ENCODE peak calls at places on chromosomes 2 and 18, in four cellular contexts. A is H1, K is K562, V is HepG2. Y is an unnamed sample.

GRCh38 chr2:55827855-55828254 is 95.7 kb downstream of the EFEMP1 start:
- DNase-seq in A (no peak), K (no peak), V (no peak), Y (no peak)

GRCh38 chr2:39246382-39246980 is 2.7 kb upstream of the CDKL4 start:
- DNase-seq in A (no peak), K (no peak), V (no peak), Y (no peak)

GRCh38 chr18:56210466-56210865 is 427.9 kb downstream of the TXNL1 start:
- DNase-seq in A (no peak), K (no peak), V (no peak), Y (no peak)

GRCh38 chr18:2954869-2955645 is 57.9 kb downstream of the LPIN2 start:
- DNase-seq in A (no peak), K (no peak), V (no peak), Y (no peak)

GRCh38 chr2:237315170-237315880 is 98.6 kb downstream of the COL6A3 start:
- DNase-seq in A (no peak), K (no peak), V (peak), Y (no peak)

GRCh38 chr2:72144746-72145657 is 2.7 kb downstream of the CYP26B1 start:
- DNase-seq in A (peak), K (no peak), V (peak), Y (peak)

GRCh38 chr2:37226863-37227262 is 4.5 kb downstream of the CEBPZ start:
- DNase-seq in A (no peak), K (no peak), V (no peak), Y (no peak)

GRCh38 chr2:18267501-18267900 is 293.0 kb downstream of the RDH14 start:
- DNase-seq in A (no peak), K (no peak), V (no peak), Y (no peak)

GRCh38 chr2:231127936-231128335 is 3.1 kb upstream of the HTR2B start:
- DNase-seq in A (no peak), K (no peak), V (no peak), Y (no peak)

GRCh38 chr2:45180033-45180746 is 170.9 kb upstream of the SIX2 start:
- DNase-seq in A (no peak), K (no peak), V (no peak), Y (no peak)
- H3K4me2 ChIP-seq in A (no peak), K (no peak), V (no peak), Y (no peak)

GRCh38 chr2:46615555-46616487 is 136.5 kb downstream of the TMEM247 start:
- DNase-seq in A (no peak), K (peak), V (peak), Y (peak)
- TF ChIP-seq RNF2 in A (no peak), K (no peak), V (no peak), Y (no peak)

DNA sequence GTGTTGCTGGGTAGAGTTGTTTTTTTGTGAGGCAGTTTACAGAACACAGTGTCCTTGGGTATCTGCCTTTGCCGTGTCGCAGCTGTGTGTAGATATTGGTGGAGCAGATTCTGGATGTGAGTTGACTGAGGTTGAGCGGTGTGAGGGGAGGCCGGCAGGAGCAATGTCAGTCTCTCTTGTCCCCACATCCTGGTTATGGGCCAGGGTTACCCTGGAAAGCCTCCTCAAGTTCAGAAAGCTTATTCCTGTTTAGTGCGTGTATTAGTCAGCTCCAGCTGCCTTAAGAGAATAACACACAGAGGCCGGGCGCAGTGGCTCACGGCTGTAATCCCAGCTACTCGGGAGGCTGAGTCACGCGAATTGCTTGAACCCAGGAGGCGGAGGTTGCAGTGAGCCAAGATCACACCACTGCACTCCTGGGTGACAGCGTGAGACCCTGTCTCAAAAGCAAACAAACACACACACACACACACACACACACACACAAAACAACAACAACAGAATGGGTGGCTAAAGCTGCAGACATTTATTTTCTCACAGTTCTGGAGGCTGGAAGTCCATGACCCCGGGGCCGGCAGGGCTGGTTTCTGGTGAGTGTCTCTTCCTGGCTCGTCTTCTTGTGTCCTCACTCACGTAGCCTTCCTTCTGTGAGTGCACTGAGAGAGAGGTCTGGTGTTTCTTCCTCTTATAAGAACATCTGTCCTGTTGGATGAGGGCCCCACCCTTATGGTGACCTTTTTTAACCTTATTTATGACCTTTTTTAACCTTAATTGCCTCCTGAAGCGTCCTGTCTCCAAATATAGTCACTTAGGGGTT is 5.1 kb downstream of the NCK2 start:
- DNase-seq in A (no peak), K (no peak), V (no peak), Y (no peak)
- H3K4me2 ChIP-seq in A (no peak), K (no peak), V (no peak), Y (no peak)

GRCh38 chr2:84701880-84702279 is 179.0 kb downstream of the TRABD2A start:
- DNase-seq in A (no peak), K (no peak), V (no peak), Y (no peak)
- TF ChIP-seq RNF2 in A (no peak), K (no peak), V (no peak), Y (no peak)

DNA sequence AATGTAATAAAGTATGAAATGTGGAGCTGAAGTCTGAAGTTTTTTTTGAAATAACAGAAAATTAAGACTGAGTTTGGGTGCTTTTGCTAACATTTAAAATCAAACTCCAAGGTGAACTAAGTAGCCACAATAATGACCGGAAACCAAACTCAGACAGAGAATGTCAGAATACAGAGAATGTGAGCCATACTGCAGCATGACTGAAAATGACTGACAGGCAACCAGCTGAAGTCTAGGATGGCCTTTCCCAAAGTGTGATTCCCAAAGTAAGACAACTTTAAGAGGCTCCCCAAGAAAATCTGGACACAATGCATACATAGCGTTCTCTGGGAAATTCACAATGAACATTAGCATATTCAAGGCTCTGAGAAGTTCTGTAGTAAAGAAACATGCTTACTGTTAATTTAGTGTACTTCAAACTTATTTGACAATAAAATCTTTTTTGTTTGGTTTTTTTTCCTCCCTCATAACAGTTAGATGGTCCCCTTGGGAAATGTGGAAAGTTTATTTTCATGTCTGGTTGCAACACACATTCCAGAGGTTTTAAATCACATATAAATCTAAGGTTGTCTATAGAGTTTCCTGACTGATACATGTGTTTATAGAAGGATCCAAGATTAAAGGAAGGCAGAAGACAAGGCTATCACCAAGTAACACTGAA is 28.6 kb downstream of the PLA2R1 start:
- DNase-seq in A (no peak), K (no peak), V (no peak), Y (no peak)
- H3K4me2 ChIP-seq in A (no peak), K (no peak), V (no peak), Y (peak)

GRCh38 chr2:95234806-95235205 is 27.5 kb downstream of the ZNF892 start:
- DNase-seq in A (no peak), K (no peak), V (no peak), Y (no peak)

GRCh38 chr2:95234286-95234785 is 27.0 kb downstream of the ZNF892 start:
- DNase-seq in A (no peak), K (no peak), V (no peak), Y (no peak)

GRCh38 chr2:95238131-95238530 is 30.8 kb downstream of the ZNF892 start:
- DNase-seq in A (no peak), K (no peak), V (no peak), Y (no peak)

GRCh38 chr2:95240556-95240955 is 33.2 kb downstream of the ZNF892 start:
- DNase-seq in A (no peak), K (no peak), V (no peak), Y (no peak)

GRCh38 chr2:95240091-95240490 is 32.8 kb downstream of the ZNF892 start:
- DNase-seq in A (no peak), K (no peak), V (no peak), Y (no peak)
- TF ChIP-seq RNF2 in A (no peak), K (no peak), V (no peak), Y (no peak)

GRCh38 chr18:51170689-51171088 is 26.8 kb downstream of the MEX3C start:
- DNase-seq in A (no peak), K (no peak), V (no peak), Y (no peak)

GRCh38 chr18:51171208-51171607 is 26.3 kb downstream of the MEX3C start:
- DNase-seq in A (no peak), K (no peak), V (no peak), Y (no peak)

GRCh38 chr18:51169731-51170130 is 27.8 kb downstream of the MEX3C start:
- DNase-seq in A (no peak), K (no peak), V (no peak), Y (no peak)

GRCh38 chr18:51168960-51169662 is 28.4 kb downstream of the MEX3C start:
- DNase-seq in A (no peak), K (no peak), V (no peak), Y (no peak)

GRCh38 chr18:51171625-51172024 is 25.9 kb downstream of the MEX3C start:
- DNase-seq in A (no peak), K (no peak), V (no peak), Y (no peak)
- H3K4me2 ChIP-seq in A (no peak), K (no peak), V (no peak), Y (no peak)

Y was measured in A549.